ENCODE peak calls at places on chromosomes 4 and X, in ten cellular contexts. One of them, this sample, is unnamed.

GRCh38 chr4:182916483-182917181 is 554 bp downstream of the DCTD start:
- DNase-seq in fibroblast of lung: peak
- DNase-seq in H1: no peak
- DNase-seq in CD8-positive, alpha-beta memory T cell: no peak
- DNase-seq in HCT116: no peak
- DNase-seq in uterus: peak
- DNase-seq in astrocyte: peak
- DNase-seq in prostate gland: peak
- DNase-seq in cardiac muscle cell: peak
- DNase-seq in psoas muscle: peak
- DNase-seq in this sample: no peak

GRCh38 chr4:7159923-7160322 is 32.4 kb upstream of the SORCS2 start:
- DNase-seq in fibroblast of lung: no peak
- DNase-seq in H1: no peak
- DNase-seq in CD8-positive, alpha-beta memory T cell: no peak
- DNase-seq in HCT116: no peak
- DNase-seq in uterus: no peak
- DNase-seq in astrocyte: no peak
- DNase-seq in prostate gland: no peak
- DNase-seq in cardiac muscle cell: no peak
- DNase-seq in psoas muscle: no peak
- DNase-seq in this sample: no peak

GRCh38 chr4:110196206-110196870 is 2.1 kb downstream of the ELOVL6 start:
- DNase-seq in fibroblast of lung: peak
- DNase-seq in H1: no peak
- DNase-seq in CD8-positive, alpha-beta memory T cell: peak
- DNase-seq in HCT116: no peak
- DNase-seq in uterus: peak
- DNase-seq in astrocyte: no peak
- DNase-seq in prostate gland: peak
- DNase-seq in cardiac muscle cell: peak
- DNase-seq in psoas muscle: peak
- DNase-seq in this sample: no peak

GRCh38 chr4:6010789-6011188 is 7.4 kb downstream of the C4orf50 start:
- DNase-seq in fibroblast of lung: no peak
- DNase-seq in H1: no peak
- DNase-seq in CD8-positive, alpha-beta memory T cell: no peak
- DNase-seq in HCT116: no peak
- DNase-seq in uterus: no peak
- DNase-seq in astrocyte: no peak
- DNase-seq in prostate gland: no peak
- DNase-seq in cardiac muscle cell: no peak
- DNase-seq in psoas muscle: no peak
- DNase-seq in this sample: no peak

GRCh38 chrX:72080800-72081199 is 50.9 kb downstream of the RTL5 start:
- DNase-seq in fibroblast of lung: no peak
- DNase-seq in H1: no peak
- DNase-seq in CD8-positive, alpha-beta memory T cell: no peak
- DNase-seq in HCT116: no peak
- DNase-seq in uterus: no peak
- DNase-seq in astrocyte: no peak
- DNase-seq in prostate gland: no peak
- DNase-seq in cardiac muscle cell: no peak
- DNase-seq in psoas muscle: no peak
- DNase-seq in this sample: no peak

GRCh38 chrX:130253916-130254315 is 14.8 kb downstream of the ZNF280C start:
- DNase-seq in fibroblast of lung: no peak
- DNase-seq in H1: no peak
- DNase-seq in CD8-positive, alpha-beta memory T cell: no peak
- DNase-seq in HCT116: no peak
- DNase-seq in uterus: no peak
- DNase-seq in astrocyte: no peak
- DNase-seq in prostate gland: no peak
- DNase-seq in cardiac muscle cell: no peak
- DNase-seq in psoas muscle: no peak
- DNase-seq in this sample: no peak

GRCh38 chr4:79467246-79467932 is 59.4 kb upstream of the GK2 start:
- DNase-seq in fibroblast of lung: peak
- DNase-seq in H1: no peak
- DNase-seq in CD8-positive, alpha-beta memory T cell: no peak
- DNase-seq in HCT116: no peak
- DNase-seq in uterus: no peak
- DNase-seq in astrocyte: peak
- DNase-seq in prostate gland: no peak
- DNase-seq in cardiac muscle cell: peak
- DNase-seq in psoas muscle: no peak
- DNase-seq in this sample: no peak

GRCh38 chr4:20761382-20761781 is 61.1 kb downstream of the PACRGL start:
- DNase-seq in fibroblast of lung: no peak
- DNase-seq in H1: no peak
- DNase-seq in CD8-positive, alpha-beta memory T cell: no peak
- DNase-seq in HCT116: no peak
- DNase-seq in uterus: no peak
- DNase-seq in astrocyte: no peak
- DNase-seq in prostate gland: peak
- DNase-seq in cardiac muscle cell: no peak
- DNase-seq in psoas muscle: no peak
- DNase-seq in this sample: no peak

GRCh38 chrX:94288325-94288724 is 614.3 kb downstream of the FAM133A start:
- DNase-seq in fibroblast of lung: no peak
- DNase-seq in H1: no peak
- DNase-seq in CD8-positive, alpha-beta memory T cell: no peak
- DNase-seq in HCT116: no peak
- DNase-seq in uterus: no peak
- DNase-seq in astrocyte: no peak
- DNase-seq in prostate gland: no peak
- DNase-seq in cardiac muscle cell: no peak
- DNase-seq in psoas muscle: no peak
- DNase-seq in this sample: no peak

GRCh38 chr4:104491396-104491821 is 3.3 kb downstream of the CXXC4 start:
- DNase-seq in fibroblast of lung: peak
- DNase-seq in H1: no peak
- DNase-seq in CD8-positive, alpha-beta memory T cell: peak
- DNase-seq in HCT116: no peak
- DNase-seq in uterus: peak
- DNase-seq in astrocyte: peak
- DNase-seq in prostate gland: peak
- DNase-seq in cardiac muscle cell: peak
- DNase-seq in psoas muscle: peak
- DNase-seq in this sample: no peak

GRCh38 chrX:148047216-148047615 is 66.1 kb downstream of the FMR1NB start:
- DNase-seq in fibroblast of lung: no peak
- DNase-seq in H1: no peak
- DNase-seq in CD8-positive, alpha-beta memory T cell: no peak
- DNase-seq in HCT116: no peak
- DNase-seq in uterus: no peak
- DNase-seq in astrocyte: no peak
- DNase-seq in prostate gland: no peak
- DNase-seq in cardiac muscle cell: no peak
- DNase-seq in psoas muscle: no peak
- DNase-seq in this sample: no peak

GRCh38 chr4:40842725-40843401 is 93.1 kb downstream of the NSUN7 start:
- DNase-seq in fibroblast of lung: no peak
- DNase-seq in H1: no peak
- DNase-seq in CD8-positive, alpha-beta memory T cell: no peak
- DNase-seq in HCT116: no peak
- DNase-seq in uterus: no peak
- DNase-seq in astrocyte: no peak
- DNase-seq in prostate gland: no peak
- DNase-seq in cardiac muscle cell: no peak
- DNase-seq in psoas muscle: no peak
- DNase-seq in this sample: no peak
- H3K27ac ChIP-seq in fibroblast of lung: no peak
- H3K27ac ChIP-seq in H1: no peak
- H3K27ac ChIP-seq in CD8-positive, alpha-beta memory T cell: no peak
- H3K27ac ChIP-seq in HCT116: no peak
- H3K27ac ChIP-seq in uterus: no peak
- H3K27ac ChIP-seq in astrocyte: no peak
- H3K27ac ChIP-seq in prostate gland: no peak
- H3K27ac ChIP-seq in cardiac muscle cell: no peak
- H3K27ac ChIP-seq in psoas muscle: peak
- H3K27ac ChIP-seq in this sample: no peak

DNA sequence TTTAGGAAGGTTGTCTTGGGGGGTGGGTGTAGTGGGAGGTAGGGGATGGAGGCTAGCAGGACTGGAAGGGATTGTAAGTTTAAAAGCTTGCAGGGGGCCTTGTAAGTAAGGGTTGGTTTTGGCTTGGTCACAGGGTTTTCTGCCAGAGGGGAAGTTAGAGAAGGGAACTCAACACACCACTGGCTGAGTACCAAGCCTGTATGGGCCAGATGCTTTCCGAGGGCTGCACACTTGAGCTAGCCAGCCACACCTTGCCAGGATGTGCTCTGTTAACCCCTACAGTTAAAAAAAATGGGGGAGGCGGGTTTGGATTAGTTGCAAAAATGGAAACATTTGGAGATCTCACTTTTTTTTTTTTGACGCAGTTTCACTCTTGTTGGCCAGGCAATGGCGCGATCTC is 1.2 kb upstream of the RPS3A start:
- DNase-seq in fibroblast of lung: no peak
- DNase-seq in H1: no peak
- DNase-seq in CD8-positive, alpha-beta memory T cell: no peak
- DNase-seq in HCT116: no peak
- DNase-seq in uterus: peak
- DNase-seq in astrocyte: no peak
- DNase-seq in prostate gland: no peak
- DNase-seq in cardiac muscle cell: no peak
- DNase-seq in psoas muscle: no peak
- DNase-seq in this sample: no peak
- H3K27ac ChIP-seq in fibroblast of lung: no peak
- H3K27ac ChIP-seq in H1: no peak
- H3K27ac ChIP-seq in CD8-positive, alpha-beta memory T cell: no peak
- H3K27ac ChIP-seq in HCT116: no peak
- H3K27ac ChIP-seq in uterus: no peak
- H3K27ac ChIP-seq in astrocyte: no peak
- H3K27ac ChIP-seq in prostate gland: no peak
- H3K27ac ChIP-seq in cardiac muscle cell: no peak
- H3K27ac ChIP-seq in psoas muscle: no peak
- H3K27ac ChIP-seq in this sample: no peak

GRCh38 chr4:787561-787981 is 38.4 kb downstream of the CPLX1 start:
- DNase-seq in fibroblast of lung: no peak
- DNase-seq in H1: no peak
- DNase-seq in CD8-positive, alpha-beta memory T cell: no peak
- DNase-seq in HCT116: no peak
- DNase-seq in uterus: no peak
- DNase-seq in astrocyte: no peak
- DNase-seq in prostate gland: no peak
- DNase-seq in cardiac muscle cell: no peak
- DNase-seq in psoas muscle: no peak
- DNase-seq in this sample: no peak

GRCh38 chr4:788006-788635 is 37.8 kb downstream of the CPLX1 start:
- DNase-seq in fibroblast of lung: no peak
- DNase-seq in H1: no peak
- DNase-seq in CD8-positive, alpha-beta memory T cell: no peak
- DNase-seq in HCT116: no peak
- DNase-seq in uterus: no peak
- DNase-seq in astrocyte: no peak
- DNase-seq in prostate gland: no peak
- DNase-seq in cardiac muscle cell: no peak
- DNase-seq in psoas muscle: no peak
- DNase-seq in this sample: no peak

GRCh38 chr4:785332-786073 is 40.4 kb downstream of the CPLX1 start:
- DNase-seq in fibroblast of lung: no peak
- DNase-seq in H1: peak
- DNase-seq in CD8-positive, alpha-beta memory T cell: no peak
- DNase-seq in HCT116: no peak
- DNase-seq in uterus: no peak
- DNase-seq in astrocyte: no peak
- DNase-seq in prostate gland: no peak
- DNase-seq in cardiac muscle cell: no peak
- DNase-seq in psoas muscle: no peak
- DNase-seq in this sample: no peak

GRCh38 chr4:786074-786741 is 39.7 kb downstream of the CPLX1 start:
- DNase-seq in fibroblast of lung: no peak
- DNase-seq in H1: no peak
- DNase-seq in CD8-positive, alpha-beta memory T cell: no peak
- DNase-seq in HCT116: no peak
- DNase-seq in uterus: no peak
- DNase-seq in astrocyte: no peak
- DNase-seq in prostate gland: no peak
- DNase-seq in cardiac muscle cell: no peak
- DNase-seq in psoas muscle: no peak
- DNase-seq in this sample: no peak

GRCh38 chr4:786861-787300 is 39.0 kb downstream of the CPLX1 start:
- DNase-seq in fibroblast of lung: no peak
- DNase-seq in H1: no peak
- DNase-seq in CD8-positive, alpha-beta memory T cell: no peak
- DNase-seq in HCT116: no peak
- DNase-seq in uterus: peak
- DNase-seq in astrocyte: no peak
- DNase-seq in prostate gland: no peak
- DNase-seq in cardiac muscle cell: no peak
- DNase-seq in psoas muscle: no peak
- DNase-seq in this sample: no peak
- H3K27ac ChIP-seq in fibroblast of lung: no peak
- H3K27ac ChIP-seq in H1: no peak
- H3K27ac ChIP-seq in CD8-positive, alpha-beta memory T cell: no peak
- H3K27ac ChIP-seq in HCT116: no peak
- H3K27ac ChIP-seq in uterus: peak
- H3K27ac ChIP-seq in astrocyte: no peak
- H3K27ac ChIP-seq in prostate gland: peak
- H3K27ac ChIP-seq in cardiac muscle cell: no peak
- H3K27ac ChIP-seq in psoas muscle: peak
- H3K27ac ChIP-seq in this sample: no peak

GRCh38 chr4:74033721-74034120 is 4.8 kb downstream of the CXCL3 start:
- DNase-seq in fibroblast of lung: peak
- DNase-seq in H1: no peak
- DNase-seq in CD8-positive, alpha-beta memory T cell: no peak
- DNase-seq in HCT116: no peak
- DNase-seq in uterus: no peak
- DNase-seq in astrocyte: no peak
- DNase-seq in prostate gland: no peak
- DNase-seq in cardiac muscle cell: peak
- DNase-seq in psoas muscle: no peak
- DNase-seq in this sample: peak

GRCh38 chr4:74038161-74039064 is at the start of gene CXCL3:
- DNase-seq in fibroblast of lung: peak
- DNase-seq in H1: no peak
- DNase-seq in CD8-positive, alpha-beta memory T cell: peak
- DNase-seq in HCT116: no peak
- DNase-seq in uterus: peak
- DNase-seq in astrocyte: no peak
- DNase-seq in prostate gland: peak
- DNase-seq in cardiac muscle cell: peak
- DNase-seq in psoas muscle: peak
- DNase-seq in this sample: no peak

GRCh38 chr4:74039065-74039763 is 725 bp upstream of the CXCL3 start:
- DNase-seq in fibroblast of lung: peak
- DNase-seq in H1: no peak
- DNase-seq in CD8-positive, alpha-beta memory T cell: no peak
- DNase-seq in HCT116: no peak
- DNase-seq in uterus: no peak
- DNase-seq in astrocyte: no peak
- DNase-seq in prostate gland: no peak
- DNase-seq in cardiac muscle cell: peak
- DNase-seq in psoas muscle: no peak
- DNase-seq in this sample: no peak

GRCh38 chr4:74041418-74041817 is 2.9 kb upstream of the CXCL3 start:
- DNase-seq in fibroblast of lung: no peak
- DNase-seq in H1: no peak
- DNase-seq in CD8-positive, alpha-beta memory T cell: no peak
- DNase-seq in HCT116: no peak
- DNase-seq in uterus: no peak
- DNase-seq in astrocyte: no peak
- DNase-seq in prostate gland: no peak
- DNase-seq in cardiac muscle cell: no peak
- DNase-seq in psoas muscle: no peak
- DNase-seq in this sample: no peak

GRCh38 chr4:74037076-74037475 is 1.4 kb downstream of the CXCL3 start:
- DNase-seq in fibroblast of lung: no peak
- DNase-seq in H1: no peak
- DNase-seq in CD8-positive, alpha-beta memory T cell: no peak
- DNase-seq in HCT116: no peak
- DNase-seq in uterus: no peak
- DNase-seq in astrocyte: no peak
- DNase-seq in prostate gland: no peak
- DNase-seq in cardiac muscle cell: no peak
- DNase-seq in psoas muscle: no peak
- DNase-seq in this sample: no peak
- H3K27ac ChIP-seq in fibroblast of lung: no peak
- H3K27ac ChIP-seq in H1: no peak
- H3K27ac ChIP-seq in CD8-positive, alpha-beta memory T cell: no peak
- H3K27ac ChIP-seq in HCT116: no peak
- H3K27ac ChIP-seq in uterus: no peak
- H3K27ac ChIP-seq in astrocyte: no peak
- H3K27ac ChIP-seq in prostate gland: no peak
- H3K27ac ChIP-seq in cardiac muscle cell: no peak
- H3K27ac ChIP-seq in psoas muscle: no peak
- H3K27ac ChIP-seq in this sample: peak

This sample was measured in epithelial cell of prostate.